ENCODE peak calls at places on chromosomes 6 and 20, in four cellular contexts. A, O, F and P are unnamed samples.

GRCh38 chr6:2939315-2940009 is 31.9 kb downstream of the SERPINB6 start:
- DNase-seq in A (no peak), O (no peak), F (no peak), P (no peak)

GRCh38 chr6:148021135-148021534 is 321.5 kb upstream of the SASH1 start:
- DNase-seq in A (no peak), O (no peak), F (no peak), P (no peak)

GRCh38 chr6:93915961-93916360 is 496.6 kb upstream of the EPHA7 start:
- DNase-seq in A (no peak), O (no peak), F (no peak), P (no peak)

GRCh38 chr6:506508-506907 is 115.0 kb downstream of the IRF4 start:
- DNase-seq in A (no peak), O (no peak), F (no peak), P (no peak)

GRCh38 chr20:63940472-63941266 is 15.5 kb downstream of the UCKL1 start:
- DNase-seq in A (no peak), O (no peak), F (no peak), P (no peak)

GRCh38 chr6:142735182-142735581 is 209.8 kb downstream of the HIVEP2 start:
- DNase-seq in A (no peak), O (no peak), F (no peak), P (no peak)

GRCh38 chr20:41223112-41223511 is 85.8 kb downstream of the PLCG1 start:
- DNase-seq in A (no peak), O (no peak), F (no peak), P (no peak)

GRCh38 chr20:62230696-62231095 is 7.6 kb upstream of the OSBPL2 start:
- DNase-seq in A (no peak), O (no peak), F (no peak), P (no peak)

GRCh38 chr6:33215761-33216649 is 7.7 kb downstream of the RING1 start:
- DNase-seq in A (no peak), O (no peak), F (peak), P (no peak)

GRCh38 chr20:4226330-4227084 is 211.1 kb upstream of the RNF24 start:
- DNase-seq in A (no peak), O (no peak), F (no peak), P (no peak)

GRCh38 chr6:29439006-29439405 is at the start of gene OR10C1:
- DNase-seq in A (no peak), O (no peak), F (no peak), P (no peak)
- TF ChIP-seq TAF1 in A (no peak), O (no peak), F (no peak), P (no peak)

DNA sequence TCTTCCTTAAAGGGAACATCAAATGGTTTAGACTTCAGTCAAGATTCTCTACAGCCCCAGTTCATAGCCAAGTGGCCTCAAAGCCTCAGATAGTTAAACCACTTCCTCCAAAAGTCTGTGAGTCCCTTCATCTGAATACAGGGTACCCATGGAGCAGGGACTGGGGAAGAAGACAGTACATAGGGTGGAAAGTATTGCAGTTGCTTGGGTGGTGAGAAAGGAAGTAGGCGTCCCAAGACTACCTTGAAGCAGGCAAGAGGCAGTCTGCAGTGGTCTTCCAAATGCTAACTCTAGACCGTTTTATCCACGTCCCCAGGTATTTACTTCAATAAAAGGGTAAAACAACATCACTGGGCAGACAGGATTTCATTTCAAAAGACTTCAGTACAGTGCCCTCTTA is 2.0 kb downstream of the FYN start:
- DNase-seq in A (no peak), O (no peak), F (no peak), P (no peak)
- TF ChIP-seq POLR2A in A (no peak), O (no peak), F (no peak), P (no peak)

GRCh38 chr6:37005827-37006514 is 516 bp downstream of the FGD2 start:
- DNase-seq in A (no peak), O (no peak), F (no peak), P (no peak)
- TF ChIP-seq POLR2AphosphoS5 in A (no peak), O (no peak), F (no peak), P (no peak)

GRCh38 chr20:37801921-37802320 is 101.0 kb upstream of the VSTM2L start:
- DNase-seq in A (no peak), O (no peak), F (no peak), P (no peak)
- TF ChIP-seq TAF1 in A (no peak), O (no peak), F (no peak), P (no peak)

GRCh38 chr20:31603822-31604566 is 1.1 kb upstream of the ID1 start:
- DNase-seq in A (peak), O (peak), F (peak), P (peak)
- TF ChIP-seq POLR2A in A (no peak), O (no peak), F (no peak), P (no peak)